ENCODE peak calls at places on chromosomes 6 and 20, in five cellular contexts. S is ovary, P is prostate gland, I is sigmoid colon, F is left ventricle myocardium inferior. D is an unnamed sample.

GRCh38 chr6:3356056-3356823 is 97.5 kb downstream of the PSMG4 start:
- DNase-seq in S (peak; percentile 74), P (peak; percentile 88), I (peak; percentile 91), F (peak; percentile 56), D (peak; percentile 72)

GRCh38 chr6:28589234-28589951 is 63.7 kb downstream of the GPX5 start:
- DNase-seq in S (peak; percentile 55), P (no peak), I (no peak), F (no peak), D (peak; percentile 96)

GRCh38 chr6:41672016-41672415 is 33.7 kb downstream of the MDFI start:
- DNase-seq in S (no peak), P (no peak), I (peak; percentile 15), F (no peak), D (no peak)

GRCh38 chr20:39032997-39033396 is 70.9 kb downstream of the DHX35 start:
- DNase-seq in S (no peak), P (no peak), I (no peak), F (no peak), D (no peak)

GRCh38 chr6:83430606-83431544 is at the start of gene ME1:
- DNase-seq in S (peak; percentile 84), P (peak; percentile 63), I (peak; percentile 90), F (peak; percentile 79), D (no peak)

GRCh38 chr6:19107468-19107867 is 720.3 kb downstream of the RNF144B start:
- DNase-seq in S (no peak), P (no peak), I (no peak), F (no peak), D (no peak)

GRCh38 chr6:52573295-52573694 is 3.6 kb downstream of the TRAM2 start:
- DNase-seq in S (no peak), P (no peak), I (no peak), F (no peak), D (no peak)

GRCh38 chr6:43724914-43725642 is 37.5 kb upstream of the MRPS18A start:
- DNase-seq in S (peak; percentile 69), P (peak; percentile 91), I (peak; percentile 88), F (peak; percentile 70), D (no peak)

GRCh38 chr6:170160031-170160627 is 130.7 kb downstream of the DLL1 start:
- DNase-seq in S (no peak), P (no peak), I (no peak), F (no peak), D (no peak)

GRCh38 chr6:158002249-158002950 is 20.7 kb downstream of the SYNJ2 start:
- DNase-seq in S (no peak), P (peak; percentile 75), I (no peak), F (peak; percentile 9), D (no peak)

GRCh38 chr6:36809933-36810844 is 29.1 kb downstream of the CPNE5 start:
- DNase-seq in S (no peak), P (no peak), I (no peak), F (no peak), D (no peak)

GRCh38 chr6:42899871-42900270 is 16.0 kb upstream of the PTCRA start:
- DNase-seq in S (no peak), P (no peak), I (no peak), F (peak; percentile 33), D (no peak)

GRCh38 chr6:22445946-22446345 is 123.4 kb upstream of the HDGFL1 start:
- DNase-seq in S (no peak), P (no peak), I (no peak), F (no peak), D (no peak)

GRCh38 chr6:5706094-5707033 is 300.4 kb downstream of the NRN1 start:
- DNase-seq in S (no peak), P (no peak), I (no peak), F (no peak), D (no peak)

GRCh38 chr6:19587238-19587942 is 249.8 kb upstream of the ID4 start:
- DNase-seq in S (no peak), P (no peak), I (no peak), F (no peak), D (no peak)

GRCh38 chr20:51272392-51272791 is 249.5 kb upstream of the KCNG1 start:
- DNase-seq in S (no peak), P (no peak), I (no peak), F (no peak), D (no peak)

GRCh38 chr20:1503564-1504227 is 12.5 kb upstream of the SIRPB2 start:
- DNase-seq in S (no peak), P (peak; percentile 71), I (no peak), F (peak; percentile 54), D (peak; percentile 70)

GRCh38 chr6:43575772-43576551 is at the start of the genes POLH and XPO5:
- DNase-seq in S (peak; percentile 89), P (peak; percentile 91), I (peak; percentile 95), F (peak; percentile 93), D (peak; percentile 84)

GRCh38 chr6:124941259-124941658 is 21.0 kb upstream of the RNF217 start:
- DNase-seq in S (no peak), P (no peak), I (no peak), F (no peak), D (no peak)

GRCh38 chr6:35014786-35015185 is 125.7 kb downstream of the ANKS1A start:
- DNase-seq in S (no peak), P (no peak), I (no peak), F (no peak), D (no peak)

GRCh38 chr6:38025431-38025830 is 205.9 kb downstream of the ZFAND3 start:
- DNase-seq in S (no peak), P (no peak), I (no peak), F (no peak), D (no peak)

GRCh38 chr20:38685853-38686473 is 38.3 kb upstream of the SLC32A1 start:
- DNase-seq in S (no peak), P (peak; percentile 14), I (no peak), F (peak; percentile 27), D (no peak)

GRCh38 chr20:43767686-43768474 is 41.1 kb upstream of the GTSF1L start:
- DNase-seq in S (no peak), P (no peak), I (no peak), F (no peak), D (no peak)
- H3K27me3 ChIP-seq in S (no peaks in the 10 kb centered on the region), P (no peaks in the 10 kb centered on the region), I (no peaks in the 10 kb centered on the region), F (peaks cover 25% of the 10 kb centered on the region), D (no peaks in the 10 kb centered on the region)

DNA sequence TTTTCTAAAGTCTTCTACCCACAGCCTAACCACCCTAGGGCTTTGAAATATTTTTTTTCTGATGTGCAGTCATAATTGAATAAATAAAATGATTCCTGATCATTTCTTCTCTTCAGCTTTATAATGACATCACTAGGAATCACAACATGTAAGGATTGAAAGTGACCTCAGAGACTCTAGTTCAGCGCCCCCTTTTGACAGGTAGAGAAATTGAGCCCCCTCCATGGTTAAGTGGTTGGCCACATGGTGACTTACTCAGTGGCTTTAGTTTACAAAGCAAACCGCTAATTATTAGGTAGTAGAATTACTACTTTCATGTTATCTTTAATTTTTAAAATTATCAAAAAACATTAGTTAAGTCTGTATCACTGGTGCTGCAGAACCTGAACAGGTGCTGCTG is 13.3 kb upstream of the SLC2A12 start:
- DNase-seq in S (no peak), P (no peak), I (no peak), F (no peak), D (no peak)
- H3K27ac ChIP-seq in S (no peak overlapping the region), P (no peak overlapping the region), I (no peak overlapping the region), F (no peak overlapping the region), D (no peak overlapping the region)

GRCh38 chr20:11378252-11378651 is 539.4 kb upstream of the BTBD3 start:
- DNase-seq in S (no peak), P (no peak), I (no peak), F (no peak), D (peak; percentile 13)

GRCh38 chr20:11377761-11378160 is 539.9 kb upstream of the BTBD3 start:
- DNase-seq in S (no peak), P (no peak), I (no peak), F (no peak), D (no peak)

GRCh38 chr20:11376998-11377397 is 540.7 kb upstream of the BTBD3 start:
- DNase-seq in S (no peak), P (no peak), I (no peak), F (no peak), D (no peak)

GRCh38 chr20:11380283-11380682 is 537.4 kb upstream of the BTBD3 start:
- DNase-seq in S (no peak), P (no peak), I (no peak), F (no peak), D (no peak)

GRCh38 chr20:11379257-11380011 is 538.3 kb upstream of the BTBD3 start:
- DNase-seq in S (no peak), P (no peak), I (no peak), F (no peak), D (peak; percentile 73)
- H3K4me3 ChIP-seq in S (no peak overlapping the region), P (no peak overlapping the region), I (no peak overlapping the region), F (no peak overlapping the region), D (no peak overlapping the region)

DNA sequence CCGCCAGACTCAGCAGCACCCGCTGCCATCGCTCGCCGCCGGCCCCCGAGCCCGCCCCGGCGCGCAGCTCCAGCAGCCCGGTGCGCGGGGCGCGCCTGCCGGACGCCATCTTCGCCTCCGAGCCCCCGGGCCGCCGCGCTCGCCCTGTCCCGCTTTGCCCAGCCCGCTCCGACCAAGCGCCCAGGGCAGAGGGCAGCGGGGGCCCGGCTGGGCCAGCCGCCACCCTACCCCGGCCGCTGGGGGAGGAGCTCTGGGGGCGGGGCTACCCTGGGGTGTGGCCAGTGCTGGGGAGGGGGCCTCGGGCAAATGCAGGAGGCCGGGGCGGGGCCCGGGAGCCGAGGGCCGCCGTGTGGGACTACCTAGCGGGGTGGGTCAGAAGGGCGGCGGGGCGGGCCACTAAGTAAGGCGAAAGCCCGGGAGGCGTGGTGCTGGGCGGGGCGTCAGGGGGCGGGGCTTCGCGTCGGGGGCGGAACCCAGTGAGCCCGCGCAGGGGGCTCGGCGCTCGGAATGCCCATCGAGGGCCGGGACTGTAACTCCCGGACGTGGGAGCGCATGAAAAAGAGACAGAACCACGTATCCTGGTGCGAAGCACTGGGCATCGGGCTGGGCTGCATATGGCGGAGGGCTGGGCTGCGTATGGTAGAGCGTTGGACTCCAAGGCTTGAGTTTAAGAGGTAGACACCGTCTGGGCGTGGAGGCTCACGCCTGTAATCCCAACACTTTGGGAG is at the start of gene SNTA1:
- DNase-seq in S (peak; percentile 90), P (peak; percentile 93), I (peak; percentile 96), F (peak; percentile 95), D (peak; percentile 43)
- H3K27me3 ChIP-seq in S (no peaks in the 10 kb centered on the region), P (no peaks in the 10 kb centered on the region), I (no peaks in the 10 kb centered on the region), F (no peaks in the 10 kb centered on the region), D (peaks cover 11% of the 10 kb centered on the region)

GRCh38 chr6:99514089-99514488 is 1.1 kb downstream of the USP45 start:
- DNase-seq in S (no peak), P (no peak), I (no peak), F (no peak), D (no peak)

GRCh38 chr6:99507648-99508047 is 7.6 kb downstream of the USP45 start:
- DNase-seq in S (no peak), P (no peak), I (no peak), F (no peak), D (no peak)

GRCh38 chr6:99512033-99512432 is 3.2 kb downstream of the USP45 start:
- DNase-seq in S (no peak), P (no peak), I (no peak), F (no peak), D (no peak)
- H3K27ac ChIP-seq in S (no peak overlapping the region), P (no peak overlapping the region), I (no peak overlapping the region), F (no peak overlapping the region), D (no peak overlapping the region)